ENCODE peak calls at places on chromosomes 5 and 9, in nine cellular contexts. One of them, this sample, is unnamed.

GRCh38 chr5:109567374-109568044 is 122.2 kb upstream of the MAN2A1 start:
- DNase-seq in T follicular helper cell: no peak
- DNase-seq in anterior cingulate cortex: no peak
- DNase-seq in neural crest cell: no peak
- DNase-seq in left lobe of liver: no peak
- DNase-seq in Ammon's horn: no peak
- DNase-seq in H7: no peak
- DNase-seq in stomach: no peak
- DNase-seq in activated CD4-positive, alpha-beta T cell treated with anti-CD3 and anti-CD28 coated beads, Interleukin-2, amount 50 U/mL, for 1 hour: no peak
- DNase-seq in this sample: no peak

GRCh38 chr5:114296191-114296590 is 65.7 kb upstream of the KCNN2 start:
- DNase-seq in T follicular helper cell: no peak
- DNase-seq in anterior cingulate cortex: no peak
- DNase-seq in neural crest cell: no peak
- DNase-seq in left lobe of liver: no peak
- DNase-seq in Ammon's horn: no peak
- DNase-seq in H7: no peak
- DNase-seq in stomach: no peak
- DNase-seq in activated CD4-positive, alpha-beta T cell treated with anti-CD3 and anti-CD28 coated beads, Interleukin-2, amount 50 U/mL, for 1 hour: no peak
- DNase-seq in this sample: no peak

GRCh38 chr5:79236364-79236969 is 536 bp downstream of the JMY start:
- DNase-seq in T follicular helper cell: no peak
- DNase-seq in anterior cingulate cortex: peak; percentile 47
- DNase-seq in neural crest cell: peak; percentile 32
- DNase-seq in left lobe of liver: peak; percentile 48
- DNase-seq in Ammon's horn: no peak
- DNase-seq in H7: peak; percentile 85
- DNase-seq in stomach: no peak
- DNase-seq in activated CD4-positive, alpha-beta T cell treated with anti-CD3 and anti-CD28 coated beads, Interleukin-2, amount 50 U/mL, for 1 hour: peak; percentile 13
- DNase-seq in this sample: no peak

GRCh38 chr9:14320272-14321245 is 6.6 kb upstream of the NFIB start:
- DNase-seq in T follicular helper cell: no peak
- DNase-seq in anterior cingulate cortex: peak; percentile 25
- DNase-seq in neural crest cell: no peak
- DNase-seq in left lobe of liver: no peak
- DNase-seq in Ammon's horn: peak; percentile 76
- DNase-seq in H7: no peak
- DNase-seq in stomach: peak; percentile 43
- DNase-seq in activated CD4-positive, alpha-beta T cell treated with anti-CD3 and anti-CD28 coated beads, Interleukin-2, amount 50 U/mL, for 1 hour: no peak
- DNase-seq in this sample: no peak

GRCh38 chr9:98807070-98807810 is at the start of gene GALNT12:
- DNase-seq in T follicular helper cell: peak; percentile 36
- DNase-seq in anterior cingulate cortex: peak; percentile 46
- DNase-seq in neural crest cell: no peak
- DNase-seq in left lobe of liver: no peak
- DNase-seq in Ammon's horn: peak; percentile 62
- DNase-seq in H7: peak; percentile 93
- DNase-seq in stomach: peak; percentile 47
- DNase-seq in activated CD4-positive, alpha-beta T cell treated with anti-CD3 and anti-CD28 coated beads, Interleukin-2, amount 50 U/mL, for 1 hour: peak; percentile 45
- DNase-seq in this sample: peak; percentile 74

GRCh38 chr5:94375801-94376200 is 242.6 kb downstream of the KIAA0825 start:
- DNase-seq in T follicular helper cell: no peak
- DNase-seq in anterior cingulate cortex: no peak
- DNase-seq in neural crest cell: no peak
- DNase-seq in left lobe of liver: no peak
- DNase-seq in Ammon's horn: no peak
- DNase-seq in H7: no peak
- DNase-seq in stomach: no peak
- DNase-seq in activated CD4-positive, alpha-beta T cell treated with anti-CD3 and anti-CD28 coated beads, Interleukin-2, amount 50 U/mL, for 1 hour: no peak
- DNase-seq in this sample: no peak

GRCh38 chr5:32600057-32600622 is 14.8 kb downstream of the SUB1 start:
- DNase-seq in T follicular helper cell: no peak
- DNase-seq in anterior cingulate cortex: no peak
- DNase-seq in neural crest cell: no peak
- DNase-seq in left lobe of liver: no peak
- DNase-seq in Ammon's horn: no peak
- DNase-seq in H7: no peak
- DNase-seq in stomach: no peak
- DNase-seq in activated CD4-positive, alpha-beta T cell treated with anti-CD3 and anti-CD28 coated beads, Interleukin-2, amount 50 U/mL, for 1 hour: no peak
- DNase-seq in this sample: no peak

GRCh38 chr5:94153736-94154450 is 412.5 kb upstream of the POU5F2 start:
- DNase-seq in T follicular helper cell: no peak
- DNase-seq in anterior cingulate cortex: no peak
- DNase-seq in neural crest cell: no peak
- DNase-seq in left lobe of liver: no peak
- DNase-seq in Ammon's horn: peak; percentile 6
- DNase-seq in H7: no peak
- DNase-seq in stomach: no peak
- DNase-seq in activated CD4-positive, alpha-beta T cell treated with anti-CD3 and anti-CD28 coated beads, Interleukin-2, amount 50 U/mL, for 1 hour: no peak
- DNase-seq in this sample: no peak

GRCh38 chr5:115450741-115451140 is 93.8 kb downstream of the FEM1C start:
- DNase-seq in T follicular helper cell: no peak
- DNase-seq in anterior cingulate cortex: no peak
- DNase-seq in neural crest cell: no peak
- DNase-seq in left lobe of liver: no peak
- DNase-seq in Ammon's horn: no peak
- DNase-seq in H7: no peak
- DNase-seq in stomach: no peak
- DNase-seq in activated CD4-positive, alpha-beta T cell treated with anti-CD3 and anti-CD28 coated beads, Interleukin-2, amount 50 U/mL, for 1 hour: no peak
- DNase-seq in this sample: no peak

GRCh38 chr5:94754824-94755223 is 136.4 kb downstream of the SLF1 start:
- DNase-seq in T follicular helper cell: no peak
- DNase-seq in anterior cingulate cortex: no peak
- DNase-seq in neural crest cell: no peak
- DNase-seq in left lobe of liver: no peak
- DNase-seq in Ammon's horn: no peak
- DNase-seq in H7: no peak
- DNase-seq in stomach: no peak
- DNase-seq in activated CD4-positive, alpha-beta T cell treated with anti-CD3 and anti-CD28 coated beads, Interleukin-2, amount 50 U/mL, for 1 hour: no peak
- DNase-seq in this sample: no peak

GRCh38 chr5:140358738-140359310 is 1.2 kb upstream of the SLC4A9 start:
- DNase-seq in T follicular helper cell: no peak
- DNase-seq in anterior cingulate cortex: no peak
- DNase-seq in neural crest cell: no peak
- DNase-seq in left lobe of liver: no peak
- DNase-seq in Ammon's horn: no peak
- DNase-seq in H7: peak; percentile 79
- DNase-seq in stomach: no peak
- DNase-seq in activated CD4-positive, alpha-beta T cell treated with anti-CD3 and anti-CD28 coated beads, Interleukin-2, amount 50 U/mL, for 1 hour: no peak
- DNase-seq in this sample: no peak

GRCh38 chr5:139848508-139849100 is 53.0 kb downstream of the PSD2 start:
- DNase-seq in T follicular helper cell: peak; percentile 10
- DNase-seq in anterior cingulate cortex: peak; percentile 51
- DNase-seq in neural crest cell: peak; percentile 24
- DNase-seq in left lobe of liver: no peak
- DNase-seq in Ammon's horn: no peak
- DNase-seq in H7: peak; percentile 93
- DNase-seq in stomach: no peak
- DNase-seq in activated CD4-positive, alpha-beta T cell treated with anti-CD3 and anti-CD28 coated beads, Interleukin-2, amount 50 U/mL, for 1 hour: peak; percentile 21
- DNase-seq in this sample: peak; percentile 60